ENCODE peak calls at places on chromosomes 11 and 22, in seven cellular contexts. B is cardiac muscle cell, I is breast epithelium, N is tibial artery, Y is fibroblast of lung, S is endothelial cell of umbilical vein, Z is fibroblast of the aortic adventitia. G is an unnamed sample.

GRCh38 chr11:59891781-59892181 is 13.2 kb downstream of the OOSP3 start:
- DNase-seq in B (peak; percentile 20), I (no peak), N (no peak), Y (no peak), S (no peak), Z (no peak), G (peak; percentile 20)

GRCh38 chr11:22192642-22193347 is at the start of gene ANO5:
- DNase-seq in B (peak; percentile 7), I (peak; percentile 16), N (peak; percentile 32), Y (no peak), S (peak; percentile 20), Z (no peak), G (no peak)

GRCh38 chr22:31490496-31490925 is 869 bp upstream of the EIF4ENIF1 start:
- DNase-seq in B (peak; percentile 70), I (peak; percentile 44), N (peak; percentile 49), Y (peak; percentile 63), S (peak; percentile 81), Z (peak; percentile 65), G (peak; percentile 76)

GRCh38 chr11:132137981-132138313 is 767.5 kb downstream of the NTM start:
- DNase-seq in B (no peak), I (no peak), N (no peak), Y (no peak), S (no peak), Z (no peak), G (no peak)

GRCh38 chr22:45867118-45867905 is 109.7 kb downstream of the WNT7B start:
- DNase-seq in B (peak; percentile 49), I (peak; percentile 14), N (no peak), Y (peak; percentile 23), S (no peak), Z (no peak), G (peak; percentile 41)

GRCh38 chr22:42934338-42934737 is 77.3 kb upstream of the ARFGAP3 start:
- DNase-seq in B (no peak), I (no peak), N (no peak), Y (no peak), S (no peak), Z (no peak), G (no peak)

GRCh38 chr22:40791241-40791640 is 27.9 kb downstream of the SLC25A17 start:
- DNase-seq in B (peak; percentile 28), I (no peak), N (no peak), Y (no peak), S (peak; percentile 67), Z (peak; percentile 16), G (no peak)

GRCh38 chr11:124877631-124878496 is 12.6 kb downstream of the ROBO3 start:
- DNase-seq in B (no peak), I (no peak), N (no peak), Y (no peak), S (peak; percentile 21), Z (no peak), G (no peak)

GRCh38 chr11:26522912-26523610 is 49.0 kb downstream of the MUC15 start:
- DNase-seq in B (peak; percentile 21), I (no peak), N (no peak), Y (peak; percentile 28), S (no peak), Z (peak; percentile 17), G (peak; percentile 21)

GRCh38 chr11:95154514-95154913 is 64.9 kb downstream of the ENDOD1 start:
- DNase-seq in B (peak; percentile 74), I (peak; percentile 59), N (no peak), Y (peak; percentile 66), S (peak; percentile 36), Z (peak; percentile 67), G (peak; percentile 48)

GRCh38 chr11:68048681-68049508 is 10.1 kb downstream of the TCIRG1 start:
- DNase-seq in B (no peak), I (no peak), N (no peak), Y (no peak), S (no peak), Z (no peak), G (no peak)

GRCh38 chr11:44849424-44849823 is 101.3 kb downstream of the TP53I11 start:
- DNase-seq in B (no peak), I (no peak), N (no peak), Y (no peak), S (no peak), Z (no peak), G (no peak)

GRCh38 chr11:35765211-35765610 is 102.6 kb downstream of the TRIM44 start:
- DNase-seq in B (no peak), I (no peak), N (no peak), Y (no peak), S (no peak), Z (no peak), G (no peak)

GRCh38 chr11:69905611-69906452 is 86.6 kb upstream of the FGF3 start:
- DNase-seq in B (no peak), I (no peak), N (no peak), Y (no peak), S (no peak), Z (no peak), G (no peak)

GRCh38 chr11:132610216-132610615 is 922.1 kb downstream of the OPCML start:
- DNase-seq in B (peak; percentile 61), I (no peak), N (no peak), Y (peak; percentile 87), S (no peak), Z (no peak), G (peak; percentile 9)

GRCh38 chr22:39351689-39352214 is 2.0 kb downstream of the SYNGR1 start:
- DNase-seq in B (no peak), I (peak; percentile 55), N (no peak), Y (no peak), S (no peak), Z (no peak), G (no peak)

GRCh38 chr22:24954114-24954463 is 1.6 kb downstream of the KIAA1671 start:
- DNase-seq in B (no peak), I (no peak), N (no peak), Y (no peak), S (peak; percentile 22), Z (peak; percentile 19), G (peak; percentile 71)

GRCh38 chr11:69573751-69574382 is 67.1 kb upstream of the CCND1 start:
- DNase-seq in B (no peak), I (no peak), N (no peak), Y (no peak), S (no peak), Z (peak; percentile 38), G (no peak)

GRCh38 chr11:46659908-46660307 is 40.5 kb downstream of the ARHGAP1 start:
- DNase-seq in B (peak; percentile 91), I (no peak), N (peak; percentile 74), Y (peak; percentile 69), S (no peak), Z (peak; percentile 62), G (peak; percentile 85)

GRCh38 chr11:17563248-17563647 is 16.2 kb downstream of the OTOG start:
- DNase-seq in B (no peak), I (no peak), N (no peak), Y (no peak), S (no peak), Z (no peak), G (no peak)

GRCh38 chr11:113241190-113242051 is 73.0 kb upstream of the TTC12 start:
- DNase-seq in B (peak; percentile 24), I (no peak), N (no peak), Y (peak; percentile 61), S (no peak), Z (peak; percentile 7), G (peak; percentile 89)

GRCh38 chr22:26430600-26430999 is 1.5 kb downstream of the ASPHD2 start:
- DNase-seq in B (no peak), I (no peak), N (no peak), Y (no peak), S (peak; percentile 10), Z (no peak), G (no peak)
- H3K4me3 ChIP-seq in B (no peak overlapping the region), I (no peak overlapping the region), N (no peak overlapping the region), Y (no peak overlapping the region), S (no peak overlapping the region), Z (no peak overlapping the region), G (no peak overlapping the region)

GRCh38 chr11:62621567-62622470 is at the start of gene B3GAT3:
- DNase-seq in B (peak; percentile 99), I (peak; percentile 99), N (peak; percentile 98), Y (peak; percentile 98), S (peak; percentile 96), Z (peak; percentile 98), G (peak; percentile 99)
- TF ChIP-seq CTCF in B (no peak), I (peak; percentile 38), N (no peak), Y (no peak), S (no peak), Z (no peak), G (no peak)

DNA sequence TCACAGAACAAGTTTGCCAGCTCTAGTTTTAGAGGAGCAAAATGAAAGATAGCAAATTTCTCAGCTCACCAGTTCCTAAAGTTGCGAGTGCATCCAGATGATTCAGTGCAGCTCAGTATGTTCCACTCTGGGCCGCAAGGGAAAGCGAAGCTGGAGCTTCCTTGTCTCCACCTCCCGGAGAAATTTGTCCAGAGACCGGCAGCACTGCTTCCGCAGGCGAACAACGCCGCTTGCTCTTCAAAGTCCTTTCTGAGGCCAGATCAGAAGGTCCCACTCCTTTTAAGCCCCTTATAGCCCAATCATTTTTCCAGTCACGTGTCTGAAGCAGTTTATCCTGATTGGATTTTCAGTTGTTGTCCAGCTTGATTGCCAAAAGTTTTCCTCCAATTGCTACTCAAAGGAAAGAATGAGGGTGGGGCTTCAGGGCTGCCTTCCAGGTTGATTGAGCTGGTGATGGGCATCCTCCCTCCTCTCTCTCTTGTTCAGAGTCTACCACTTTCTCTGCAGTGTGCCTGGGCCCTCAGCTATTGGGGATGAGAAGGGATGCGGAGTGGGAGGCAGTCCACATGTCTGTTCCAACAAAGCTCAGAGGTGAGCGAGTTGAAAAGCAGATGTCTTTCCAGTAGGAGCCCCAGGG is at the start of gene ZNF280A:
- DNase-seq in B (peak; percentile 48), I (no peak), N (no peak), Y (no peak), S (peak; percentile 7), Z (peak; percentile 19), G (peak; percentile 87)
- H3K4me3 ChIP-seq in B (no peak within 1 kb of the TSS), I (no peak within 1 kb of the TSS), N (no peak within 1 kb of the TSS), Y (no peak within 1 kb of the TSS), S (no peak within 1 kb of the TSS), Z (no peak within 1 kb of the TSS), G (peak within 1 kb of the TSS; percentile 48)

GRCh38 chr11:61256710-61257482 is 15.9 kb downstream of the PGA5 start:
- DNase-seq in B (no peak), I (no peak), N (no peak), Y (no peak), S (no peak), Z (no peak), G (no peak)

GRCh38 chr11:61259363-61259762 is 18.4 kb downstream of the PGA5 start:
- DNase-seq in B (no peak), I (no peak), N (no peak), Y (no peak), S (no peak), Z (no peak), G (no peak)

GRCh38 chr11:61258546-61258945 is 17.6 kb downstream of the PGA5 start:
- DNase-seq in B (no peak), I (no peak), N (no peak), Y (no peak), S (no peak), Z (no peak), G (no peak)

DNA sequence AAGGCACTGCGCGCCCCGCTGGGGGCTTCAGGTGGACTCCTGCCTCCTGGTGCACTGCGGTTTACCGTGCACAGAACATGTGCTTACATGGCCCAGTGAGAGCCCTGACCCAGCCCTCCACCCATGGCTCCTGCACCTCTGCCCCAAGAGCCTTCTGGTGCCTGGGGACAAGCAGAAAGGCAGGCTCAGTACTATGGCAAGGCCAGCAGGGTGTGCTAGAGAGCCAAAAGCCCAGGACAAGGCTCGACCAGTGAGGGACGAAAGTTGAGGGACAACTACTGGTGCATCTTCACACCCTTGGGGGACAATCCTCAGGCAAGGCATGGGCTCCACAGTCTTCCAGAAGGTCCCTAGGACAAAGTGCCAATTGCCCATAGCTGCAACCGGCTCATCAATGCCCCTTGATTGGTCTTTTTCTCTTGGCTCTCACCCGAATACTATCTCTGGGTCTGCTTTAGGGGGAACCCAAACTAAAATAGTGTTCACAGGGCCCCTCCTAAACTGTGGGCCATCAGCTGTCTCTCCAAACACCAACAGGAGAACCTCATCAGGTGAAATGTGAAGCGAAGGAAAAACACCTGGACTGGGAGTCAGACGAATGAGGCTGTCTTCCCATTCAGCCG is 13.5 kb downstream of the PGA5 start:
- DNase-seq in B (peak; percentile 72), I (no peak), N (peak; percentile 31), Y (peak; percentile 59), S (peak; percentile 61), Z (peak; percentile 70), G (peak; percentile 56)
- TF ChIP-seq CTCF in B (peak; percentile 89), I (peak; percentile 63), N (peak; percentile 63), Y (peak; percentile 99), S (peak; percentile 96), Z (peak; percentile 98), G (peak; percentile 89)